ENCODE peak calls at places on chromosome 17, in seven cellular contexts. F is CD4-positive, alpha-beta memory T cell; K is adipocyte; R is cardiac muscle cell; L is neural progenitor cell; C is OCI-LY7; E is stomach. V is an unnamed sample. For H3K4me1, the result is how much of the 10 kb centered on the place peaks cover.

GRCh38 chr17:32197987-32198386 is 55.7 kb downstream of the RHOT1 start:
- DNase-seq in F (no peak), K (no peak), R (no peak), L (no peak), C (no peak), E (no peak), V (no peak)

GRCh38 chr17:82930924-82931695 is 91.3 kb upstream of the ZNF750 start:
- DNase-seq in F (no peak), K (no peak), R (no peak), L (no peak), C (no peak), E (peak), V (no peak)

GRCh38 chr17:68701046-68701445 is 99.9 kb upstream of the FAM20A start:
- DNase-seq in F (no peak), K (no peak), R (peak), L (no peak), C (no peak), E (no peak), V (no peak)

GRCh38 chr17:68794636-68795503 is 160.3 kb downstream of the ABCA8 start:
- DNase-seq in F (no peak), K (peak), R (no peak), L (no peak), C (peak), E (no peak), V (no peak)

GRCh38 chr17:56943505-56944125 is 17.2 kb downstream of the COIL start:
- DNase-seq in F (no peak), K (no peak), R (no peak), L (no peak), C (no peak), E (no peak), V (no peak)

GRCh38 chr17:78890111-78890897 is 12.7 kb downstream of the CEP295NL start:
- DNase-seq in F (peak), K (no peak), R (no peak), L (no peak), C (peak), E (peak), V (no peak)

GRCh38 chr17:57899391-57899790 is 49.5 kb upstream of the MRPS23 start:
- DNase-seq in F (no peak), K (no peak), R (no peak), L (no peak), C (no peak), E (no peak), V (no peak)

GRCh38 chr17:78735832-78736525 is 46.1 kb downstream of the CYTH1 start:
- DNase-seq in F (peak), K (no peak), R (no peak), L (no peak), C (peak), E (no peak), V (no peak)

GRCh38 chr17:77546772-77547201 is 406.0 kb downstream of the SEC14L1 start:
- DNase-seq in F (no peak), K (no peak), R (peak), L (peak), C (no peak), E (no peak), V (no peak)

GRCh38 chr17:7850118-7850504 is 4.8 kb upstream of the TMEM88 start:
- DNase-seq in F (no peak), K (no peak), R (no peak), L (no peak), C (no peak), E (no peak), V (no peak)

GRCh38 chr17:78289802-78290363 is 58.5 kb downstream of the TMEM235 start:
- DNase-seq in F (peak), K (peak), R (peak), L (peak), C (peak), E (peak), V (peak)

GRCh38 chr17:77493238-77493812 is 352.6 kb downstream of the SEC14L1 start:
- DNase-seq in F (no peak), K (no peak), R (no peak), L (peak), C (no peak), E (no peak), V (no peak)

GRCh38 chr17:10033449-10033848 is 128.4 kb upstream of the RCVRN start:
- DNase-seq in F (no peak), K (no peak), R (no peak), L (peak), C (peak), E (no peak), V (no peak)

GRCh38 chr17:39069114-39069756 is 82.2 kb downstream of the PLXDC1 start:
- DNase-seq in F (peak), K (peak), R (peak), L (peak), C (peak), E (no peak), V (peak)

GRCh38 chr17:75504347-75505151 is 10.8 kb downstream of the CASKIN2 start:
- DNase-seq in F (peak), K (peak), R (peak), L (peak), C (peak), E (peak), V (no peak)

GRCh38 chr17:13597723-13598347 is 3.9 kb downstream of the HS3ST3A1 start:
- DNase-seq in F (peak), K (peak), R (peak), L (peak), C (peak), E (no peak), V (no peak)

GRCh38 chr17:19771971-19772630 is 24.0 kb upstream of the ALDH3A1 start:
- DNase-seq in F (peak), K (no peak), R (no peak), L (no peak), C (no peak), E (no peak), V (no peak)

DNA sequence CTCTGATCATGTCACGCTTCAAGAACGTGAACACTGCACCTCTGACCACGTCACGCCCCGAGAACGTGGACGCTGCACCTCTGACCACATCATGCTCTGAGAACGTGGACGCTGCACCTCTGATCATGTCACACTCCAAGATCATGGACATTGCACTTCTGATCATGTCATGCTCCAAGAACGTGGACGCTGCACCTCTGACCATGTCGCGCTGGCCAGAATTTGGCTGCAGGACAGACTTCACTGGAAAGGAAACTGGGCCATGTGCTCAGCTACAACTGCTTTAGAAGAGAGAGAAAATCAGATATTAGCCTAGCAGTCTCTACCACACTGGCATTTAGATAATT is 182.7 kb downstream of the RPTOR start:
- DNase-seq in F (no peak), K (no peak), R (no peak), L (no peak), C (no peak), E (no peak), V (no peak)
- H3K4me1 ChIP-seq in F (under half), K (under half), R (under half), L (under half), C (under half), E (under half), V (under half)

DNA sequence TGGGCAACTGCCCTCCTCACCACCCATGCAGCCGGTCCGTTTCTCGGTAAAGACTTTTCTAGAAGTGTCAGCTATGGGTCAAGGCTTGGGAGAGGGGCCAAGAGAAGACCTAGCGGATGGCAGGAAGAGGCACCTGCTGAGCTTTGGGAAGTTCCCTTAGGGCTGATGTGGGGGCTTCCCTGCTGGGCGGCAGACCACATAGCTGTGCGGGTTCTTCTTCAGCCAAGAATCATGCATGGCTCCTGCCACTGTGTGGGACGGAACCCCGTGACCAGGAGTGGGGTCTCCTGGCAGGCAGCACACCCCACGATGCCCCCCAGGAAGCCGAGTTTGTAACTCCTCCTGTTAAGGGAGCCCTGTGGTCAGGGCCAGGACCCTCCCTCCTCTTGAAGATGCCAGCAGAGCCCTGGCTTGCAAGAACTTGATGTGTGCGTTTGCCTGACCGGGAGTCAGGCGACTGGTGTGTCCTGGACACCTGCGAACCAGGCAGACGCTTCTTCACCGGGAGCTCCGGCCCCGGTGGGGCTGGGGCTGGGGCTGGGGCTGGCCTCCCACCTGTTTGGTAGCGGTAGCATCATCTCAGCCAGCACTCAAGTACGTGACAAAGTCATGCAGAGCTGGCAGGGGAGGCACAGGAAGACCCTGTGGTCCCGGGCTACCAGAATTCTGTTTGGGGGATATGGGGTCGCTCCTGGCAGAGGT is 17.7 kb upstream of the SLC38A10 start:
- DNase-seq in F (no peak), K (no peak), R (no peak), L (no peak), C (no peak), E (no peak), V (no peak)
- H3K4me1 ChIP-seq in F (under half), K (under half), R (under half), L (under half), C (under half), E (under half), V (under half)

GRCh38 chr17:49223168-49223516 is 7.4 kb downstream of the PHOSPHO1 start:
- DNase-seq in F (no peak), K (no peak), R (no peak), L (no peak), C (no peak), E (no peak), V (no peak)
- H3K4me1 ChIP-seq in F (half or more), K (under half), R (under half), L (under half), C (under half), E (under half), V (under half)

GRCh38 chr17:65050438-65050837 is 6.1 kb downstream of the GNA13 start:
- DNase-seq in F (no peak), K (no peak), R (no peak), L (no peak), C (peak), E (no peak), V (no peak)
- H3K4me1 ChIP-seq in F (half or more), K (under half), R (under half), L (under half), C (half or more), E (half or more), V (under half)